ENCODE peak calls at places on chromosomes 4 and X, in six cellular contexts. C is upper lobe of right lung, R is GM10248, G is ovary, F is NCI-H1436, I is left lung. K is an unnamed sample.

GRCh38 chr4:152605641-152606304 is 69.9 kb upstream of the FBXW7 start:
- DNase-seq in I (no peak), R (no peak), F (no peak), C (no peak), G (no peak), K (no peak)

GRCh38 chr4:123401466-123402175 is 5.0 kb downstream of the SPRY1 start:
- DNase-seq in G (no peak), C (no peak), I (no peak), F (no peak), R (no peak), K (no peak)

GRCh38 chr4:42282081-42282901 is 115.0 kb upstream of the SHISA3 start:
- DNase-seq in I (no peak), C (no peak), R (peak; percentile 76), F (peak; percentile 73), G (peak; percentile 20), K (no peak)

GRCh38 chr4:52552778-52553177 is 106.3 kb downstream of the USP46 start:
- DNase-seq in G (no peak), R (no peak), F (no peak), I (no peak), C (no peak), K (no peak)

GRCh38 chr4:157104541-157104940 is 28.6 kb downstream of the GLRB start:
- DNase-seq in F (no peak), I (no peak), R (no peak), G (no peak), C (no peak), K (no peak)

GRCh38 chr4:6372649-6373525 is 99.5 kb downstream of the PPP2R2C start:
- DNase-seq in G (no peak), F (no peak), I (peak; percentile 41), C (no peak), R (peak; percentile 69), K (no peak)

GRCh38 chr4:159639924-159640323 is 537.0 kb downstream of the RAPGEF2 start:
- DNase-seq in F (no peak), R (no peak), G (no peak), C (no peak), I (no peak), K (no peak)

GRCh38 chr4:132564920-132565319 is 584.2 kb upstream of the PCDH10 start:
- DNase-seq in G (no peak), F (no peak), R (no peak), I (no peak), C (no peak), K (no peak)

GRCh38 chr4:168631241-168632151 is 134.6 kb downstream of the PALLD start:
- DNase-seq in C (peak; percentile 85), F (peak; percentile 55), R (no peak), I (peak; percentile 87), G (peak; percentile 63), K (peak; percentile 77)

GRCh38 chrX:7706032-7706431 is 136.9 kb upstream of the VCX start:
- DNase-seq in R (no peak), F (no peak), C (no peak), G (no peak), I (no peak), K (no peak)

GRCh38 chrX:43141885-43142284 is 363.9 kb upstream of the PPP1R2C start:
- DNase-seq in C (no peak), R (no peak), F (no peak), G (no peak), I (no peak), K (no peak)

GRCh38 chr4:82240410-82240809 is 133.4 kb downstream of the HNRNPD start:
- DNase-seq in I (no peak), G (no peak), F (no peak), C (no peak), R (no peak), K (no peak)

GRCh38 chr4:150628073-150628472 is 46.1 kb downstream of the MAB21L2 start:
- DNase-seq in I (no peak), C (no peak), G (no peak), F (no peak), R (no peak), K (no peak)

GRCh38 chrX:99722094-99722493 is 688.0 kb downstream of the PCDH19 start:
- DNase-seq in R (no peak), F (no peak), G (no peak), C (no peak), I (no peak), K (no peak)

GRCh38 chrX:12580548-12580947 is 210.7 kb upstream of the PRPS2 start:
- DNase-seq in R (no peak), G (no peak), F (no peak), C (no peak), I (no peak), K (no peak)

GRCh38 chr4:142875117-142875516 is 29.0 kb upstream of the INPP4B start:
- DNase-seq in C (no peak), F (no peak), R (no peak), I (no peak), G (no peak), K (no peak)

GRCh38 chrX:16633754-16634153 is 16.2 kb upstream of the S100G start:
- DNase-seq in F (no peak), C (no peak), G (no peak), R (no peak), I (no peak), K (no peak)